ENCODE peak calls at places on chromosomes 4 and X, in four cellular contexts. X, G, P and I are unnamed samples.

GRCh38 chr4:154471924-154472323 is 19.7 kb downstream of the DCHS2 start:
- DNase-seq in X (peak; percentile 41), G (no peak), P (peak; percentile 21), I (no peak)

GRCh38 chrX:123487226-123487625 is 245.6 kb downstream of the THOC2 start:
- DNase-seq in X (no peak), G (no peak), P (no peak), I (no peak)

GRCh38 chrX:102858826-102859627 is 78.0 kb upstream of the RAB40AL start:
- DNase-seq in X (no peak), G (no peak), P (no peak), I (no peak)

GRCh38 chr4:10098770-10099139 is 17.8 kb downstream of the WDR1 start:
- DNase-seq in X (no peak), G (no peak), P (no peak), I (peak; percentile 41)

GRCh38 chr4:113978105-113978504 is 1.3 kb downstream of the ARSJ start:
- DNase-seq in X (no peak), G (no peak), P (no peak), I (no peak)

GRCh38 chr4:42083816-42084215 is 68.6 kb downstream of the BEND4 start:
- DNase-seq in X (no peak), G (no peak), P (no peak), I (no peak)

GRCh38 chrX:31550169-31550568 is 478.3 kb upstream of the FTHL17 start:
- DNase-seq in X (no peak), G (no peak), P (no peak), I (no peak)

GRCh38 chr4:14719053-14719452 is 283.2 kb upstream of the CPEB2 start:
- DNase-seq in X (no peak), G (no peak), P (no peak), I (no peak)

GRCh38 chrX:100747090-100747489 is 15.2 kb upstream of the SYTL4 start:
- DNase-seq in X (no peak), G (no peak), P (no peak), I (no peak)

GRCh38 chrX:71679575-71680207 is 12.3 kb downstream of the LOC101059915 start:
- DNase-seq in X (no peak), G (no peak), P (no peak), I (no peak)

GRCh38 chrX:73266766-73267165 is 52.1 kb upstream of the NAP1L2 start:
- DNase-seq in X (no peak), G (no peak), P (no peak), I (no peak)

GRCh38 chr4:40897557-40898203 is 147.9 kb downstream of the NSUN7 start:
- DNase-seq in X (peak; percentile 75), G (peak; percentile 43), P (peak; percentile 53), I (peak; percentile 40)

GRCh38 chrX:4253092-4253491 is 539.6 kb upstream of the PRKX start:
- DNase-seq in X (no peak), G (no peak), P (no peak), I (no peak)

GRCh38 chrX:101208152-101208905 is 11.3 kb upstream of the DRP2 start:
- DNase-seq in X (no peak), G (no peak), P (peak; percentile 4), I (no peak)

GRCh38 chr4:35461931-35462659 is 782.2 kb downstream of the ARAP2 start:
- DNase-seq in X (no peak), G (no peak), P (no peak), I (no peak)

GRCh38 chr4:13706130-13706529 is 78.6 kb upstream of the BOD1L1 start:
- DNase-seq in X (no peak), G (no peak), P (no peak), I (no peak)

GRCh38 chr4:113907559-113907958 is 71.9 kb downstream of the ARSJ start:
- DNase-seq in X (no peak), G (no peak), P (no peak), I (no peak)

GRCh38 chr4:189988892-189989431 is 38.1 kb downstream of the FRG2 start:
- DNase-seq in X (no peak), G (no peak), P (no peak), I (no peak)

GRCh38 chrX:120486786-120487185 is 17.7 kb upstream of the LAMP2 start:
- DNase-seq in X (no peak), G (no peak), P (peak; percentile 81), I (no peak)

GRCh38 chr4:138650917-138651564 is 364.5 kb upstream of the NOCT start:
- DNase-seq in X (peak; percentile 18), G (no peak), P (no peak), I (no peak)

GRCh38 chrX:41526925-41527324 is 79.8 kb downstream of the NYX start:
- DNase-seq in X (no peak), G (no peak), P (no peak), I (no peak)

GRCh38 chr4:79042079-79042674 is 102.9 kb upstream of the PAQR3 start:
- DNase-seq in X (peak; percentile 69), G (no peak), P (peak; percentile 3), I (peak; percentile 13)

GRCh38 chr4:16916719-16917337 is 18.4 kb upstream of the LDB2 start:
- DNase-seq in X (peak; percentile 79), G (peak; percentile 90), P (peak; percentile 63), I (peak; percentile 70)

GRCh38 chrX:101370888-101371504 is 15.0 kb downstream of the BTK start:
- DNase-seq in X (no peak), G (no peak), P (no peak), I (no peak)

GRCh38 chr4:99645638-99646037 is 12.0 kb downstream of the C4orf54 start:
- DNase-seq in X (no peak), G (no peak), P (no peak), I (no peak)

GRCh38 chr4:76375703-76376102 is 45.2 kb downstream of the CCDC158 start:
- DNase-seq in X (no peak), G (no peak), P (no peak), I (no peak)

GRCh38 chr4:23878912-23879732 is 10.7 kb downstream of the PPARGC1A start:
- DNase-seq in X (no peak), G (no peak), P (no peak), I (no peak)
- TF ChIP-seq FOSL1 in X (no peak), G (no peak), P (no peak), I (no peak)

GRCh38 chr4:39085891-39086290 is 23.9 kb downstream of the KLHL5 start:
- DNase-seq in X (peak; percentile 73), G (no peak), P (no peak), I (no peak)
- TF ChIP-seq FOSL1 in X (peak; percentile 22), G (no peak), P (no peak), I (no peak)

GRCh38 chrX:53682885-53683555 is 3.5 kb downstream of the HUWE1 start:
- DNase-seq in X (peak; percentile 67), G (no peak), P (peak; percentile 43), I (no peak)
- TF ChIP-seq FOSL1 in X (no peak), G (no peak), P (no peak), I (no peak)

GRCh38 chr4:150999091-150999490 is 16.0 kb downstream of the LRBA start:
- DNase-seq in X (no peak), G (no peak), P (no peak), I (no peak)

GRCh38 chr4:151000747-151001429 is 14.2 kb downstream of the LRBA start:
- DNase-seq in X (no peak), G (no peak), P (no peak), I (no peak)

GRCh38 chr4:151004222-151004621 is 10.9 kb downstream of the LRBA start:
- DNase-seq in X (no peak), G (no peak), P (no peak), I (peak; percentile 12)
- TF ChIP-seq FOSL1 in X (peak; percentile 31), G (no peak), P (no peak), I (peak; percentile 59)

GRCh38 chr4:73451978-73452747 is 16.1 kb downstream of the AFP start:
- DNase-seq in X (no peak), G (no peak), P (no peak), I (no peak)
- TF ChIP-seq FOSL1 in X (no peak), G (no peak), P (no peak), I (no peak)

GRCh38 chrX:40153335-40154221 is 55.8 kb upstream of the BCOR start:
- DNase-seq in X (peak; percentile 75), G (no peak), P (no peak), I (no peak)
- TF ChIP-seq FOSL1 in X (no peak), G (no peak), P (no peak), I (no peak)

GRCh38 chr4:53455766-53456165 is 78.3 kb downstream of the FIP1L1 start:
- DNase-seq in X (no peak), G (no peak), P (peak; percentile 66), I (no peak)

GRCh38 chr4:53456178-53456577 is 78.7 kb downstream of the FIP1L1 start:
- DNase-seq in X (no peak), G (no peak), P (no peak), I (no peak)

GRCh38 chr4:53450773-53451172 is 73.3 kb downstream of the FIP1L1 start:
- DNase-seq in X (no peak), G (no peak), P (no peak), I (no peak)

DNA sequence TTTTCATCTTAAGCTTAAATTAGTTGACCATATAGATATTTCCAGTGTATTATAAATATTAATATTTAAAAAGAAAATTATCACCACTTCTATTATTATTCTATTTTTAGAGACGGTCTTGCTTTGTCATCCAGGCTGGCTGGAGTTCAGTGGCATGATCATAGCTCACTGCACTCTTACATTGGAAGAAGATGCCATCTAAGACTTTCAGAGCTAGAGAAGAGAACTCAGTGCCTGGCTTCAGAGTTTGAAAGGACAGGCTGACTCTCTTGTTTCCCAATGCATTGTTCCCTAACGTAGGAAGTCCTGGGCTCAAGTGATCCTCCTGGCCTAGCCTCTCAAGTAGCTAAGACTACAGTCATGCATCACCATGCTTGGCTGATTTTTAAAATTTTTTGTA is 75.9 kb downstream of the FIP1L1 start:
- DNase-seq in X (no peak), G (no peak), P (no peak), I (no peak)
- TF ChIP-seq FOSL1 in X (no peak), G (no peak), P (no peak), I (no peak)

DNA sequence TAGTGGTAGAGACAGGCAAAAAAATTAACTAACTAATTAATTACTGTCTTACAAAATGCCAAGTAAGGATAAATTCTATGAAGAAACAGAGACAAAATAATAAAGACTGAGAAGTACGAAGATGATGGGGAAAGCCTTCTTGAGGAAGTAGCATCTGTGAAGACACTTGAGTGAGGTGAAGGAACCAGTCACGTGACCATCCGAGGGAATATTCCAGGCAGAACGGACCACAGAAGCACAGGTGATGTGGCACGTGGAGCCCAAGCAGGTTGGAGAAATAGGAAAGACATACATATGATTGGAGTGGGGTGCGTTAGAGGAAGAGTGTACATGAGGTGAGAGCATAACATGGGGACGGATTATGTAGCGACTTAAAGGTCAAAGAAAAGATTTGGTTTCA is 30.5 kb upstream of the SPP1 start:
- DNase-seq in X (no peak), G (no peak), P (no peak), I (no peak)
- TF ChIP-seq FOSL1 in X (no peak), G (no peak), P (no peak), I (no peak)

GRCh38 chr4:131370846-131371245 is 1778.2 kb upstream of the PCDH10 start:
- DNase-seq in X (no peak), G (no peak), P (no peak), I (no peak)
- TF ChIP-seq FOSL1 in X (no peak), G (no peak), P (no peak), I (no peak)

GRCh38 chrX:22800360-22800759 is 199.4 kb upstream of the DDX53 start:
- DNase-seq in X (no peak), G (no peak), P (no peak), I (no peak)
- TF ChIP-seq FOSL1 in X (no peak), G (no peak), P (no peak), I (peak; percentile 16)